ENCODE peak calls at places on chromosomes 6 and 20, in nine cellular contexts. V, Y, M, B, F, L, U, O and C are unnamed samples.
A peak's percentile ranks its signal among the peaks of the same experiment; 100 is the strongest.

GRCh38 chr20:32189691-32190607 is 17.6 kb downstream of the PLAGL2 start:
- DNase-seq in L (peak; percentile 37), Y (peak; percentile 43), O (peak; percentile 48), F (peak; percentile 56), U (peak; percentile 73), M (peak; percentile 46), V (peak; percentile 70), B (no peak), C (peak; percentile 92)

GRCh38 chr6:51260003-51260402 is 441.3 kb downstream of the TFAP2B start:
- DNase-seq in Y (no peak), V (no peak), B (no peak), M (no peak), F (no peak), O (no peak), L (no peak), U (no peak), C (no peak)

GRCh38 chr6:2196079-2196679 is 49.2 kb downstream of the GMDS start:
- DNase-seq in M (peak; percentile 46), O (peak; percentile 26), L (peak; percentile 21), V (peak; percentile 66), B (no peak), Y (peak; percentile 36), F (no peak), U (no peak), C (peak; percentile 57)

GRCh38 chr6:84422380-84422968 is 195.0 kb upstream of the CEP162 start:
- DNase-seq in L (peak; percentile 21), Y (peak; percentile 25), B (peak; percentile 49), O (no peak), M (peak; percentile 20), F (peak; percentile 48), V (peak; percentile 82), U (peak; percentile 63), C (peak; percentile 12)

GRCh38 chr6:134379086-134379485 is 61.2 kb upstream of the SGK1 start:
- DNase-seq in M (peak; percentile 88), Y (no peak), V (no peak), L (peak; percentile 84), O (no peak), U (no peak), F (peak; percentile 27), B (no peak), C (no peak)

GRCh38 chr6:34771727-34772126 is 14.4 kb downstream of the SNRPC start:
- DNase-seq in L (no peak), U (no peak), B (no peak), O (no peak), M (no peak), Y (no peak), V (no peak), F (no peak), C (no peak)

GRCh38 chr6:11714116-11714797 is 64.3 kb downstream of the ADTRP start:
- DNase-seq in B (no peak), L (no peak), V (no peak), U (no peak), M (peak; percentile 10), O (no peak), Y (no peak), F (no peak), C (no peak)

GRCh38 chr20:7113577-7114466 is 346.3 kb downstream of the BMP2 start:
- DNase-seq in V (peak; percentile 74), O (no peak), B (no peak), L (no peak), M (no peak), U (no peak), Y (no peak), F (peak; percentile 51), C (peak; percentile 56)

GRCh38 chr20:61500791-61501321 is 248.8 kb downstream of the CDH4 start:
- DNase-seq in U (no peak), O (peak; percentile 11), M (no peak), B (no peak), V (peak; percentile 66), F (no peak), Y (no peak), L (no peak), C (peak; percentile 44)

GRCh38 chr20:61503106-61503505 is 251.0 kb downstream of the CDH4 start:
- DNase-seq in B (no peak), O (no peak), U (no peak), L (no peak), Y (no peak), M (no peak), F (no peak), V (no peak), C (no peak)

GRCh38 chr20:61497029-61497627 is 245.1 kb downstream of the CDH4 start:
- DNase-seq in U (no peak), B (no peak), Y (no peak), M (no peak), L (no peak), O (no peak), F (no peak), V (no peak), C (no peak)

GRCh38 chr20:61502433-61502832 is 250.4 kb downstream of the CDH4 start:
- DNase-seq in F (no peak), O (no peak), U (no peak), V (no peak), B (no peak), M (no peak), Y (no peak), L (no peak), C (no peak)

DNA sequence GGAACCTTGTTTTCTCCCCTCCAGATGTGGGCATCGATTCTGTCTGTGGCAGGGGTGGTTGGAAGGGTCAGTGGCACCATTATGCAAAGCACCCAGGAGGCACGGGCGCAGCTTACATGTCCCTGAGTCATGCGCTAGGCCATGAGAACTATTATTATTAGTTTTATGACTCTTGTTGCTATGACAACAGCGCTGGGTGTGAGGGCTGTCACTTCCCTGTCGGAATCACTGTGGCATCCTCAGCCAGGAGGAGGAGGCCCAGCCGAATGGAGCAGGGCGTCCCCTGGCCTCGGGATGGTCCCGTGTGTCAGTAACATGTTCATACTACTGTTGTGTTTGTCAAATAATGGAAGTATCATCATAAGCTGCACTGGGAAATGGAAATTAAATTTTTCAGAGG is 247.8 kb downstream of the CDH4 start:
- DNase-seq in Y (no peak), O (no peak), M (no peak), V (no peak), F (no peak), U (no peak), L (no peak), B (no peak), C (no peak)
- H3K27me3 ChIP-seq in Y (no peaks in the 10 kb centered on the region), O (no peaks in the 10 kb centered on the region), M (no peaks in the 10 kb centered on the region), V (no peaks in the 10 kb centered on the region), F (no peaks in the 10 kb centered on the region), U (no peaks in the 10 kb centered on the region), L (no peaks in the 10 kb centered on the region), B (no peaks in the 10 kb centered on the region), C (no peaks in the 10 kb centered on the region)

DNA sequence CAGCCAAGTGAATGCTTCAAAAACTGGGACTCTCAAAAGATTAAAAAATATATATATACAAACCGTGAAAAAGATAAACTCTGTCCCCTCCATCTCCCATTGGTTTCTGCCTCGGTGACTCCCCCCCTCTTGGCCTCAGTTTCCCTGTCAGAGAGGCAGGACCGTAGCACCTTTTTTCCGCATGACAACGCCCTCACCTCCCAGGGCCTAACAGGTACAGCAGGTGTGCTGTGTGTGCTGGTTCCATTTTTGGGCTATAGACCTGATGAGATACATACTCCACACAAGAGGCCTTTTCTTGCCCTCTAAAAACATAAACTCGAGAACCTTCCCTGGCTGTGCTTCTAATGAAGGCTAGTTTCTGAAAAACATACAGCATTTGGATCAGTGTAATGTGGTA is 49.5 kb downstream of the GNAS start:
- DNase-seq in F (no peak), Y (no peak), V (no peak), B (no peak), U (no peak), L (no peak), M (no peak), O (no peak), C (no peak)
- H3K27ac ChIP-seq in F (no peak overlapping the region), Y (no peak overlapping the region), V (peak overlapping the region; percentile 58), B (no peak overlapping the region), U (peak overlapping the region; percentile 2), L (no peak overlapping the region), M (no peak overlapping the region), O (no peak overlapping the region), C (no peak overlapping the region)

GRCh38 chr20:16802652-16802935 is 54.4 kb downstream of the OTOR start:
- DNase-seq in M (no peak), F (no peak), U (no peak), L (no peak), V (no peak), Y (no peak), B (no peak), O (no peak), C (no peak)

GRCh38 chr20:16801919-16802651 is 53.9 kb downstream of the OTOR start:
- DNase-seq in U (peak; percentile 67), B (peak; percentile 68), V (peak; percentile 71), M (peak; percentile 59), L (peak; percentile 59), Y (peak; percentile 76), F (peak; percentile 30), O (peak; percentile 62), C (peak; percentile 48)

GRCh38 chr20:16806061-16806460 is 57.9 kb downstream of the OTOR start:
- DNase-seq in U (no peak), O (no peak), B (no peak), Y (no peak), M (no peak), L (no peak), F (no peak), V (peak; percentile 24), C (no peak)

GRCh38 chr20:16804793-16805187 is 56.6 kb downstream of the OTOR start:
- DNase-seq in M (no peak), V (peak; percentile 5), L (no peak), B (no peak), Y (no peak), U (no peak), F (no peak), O (no peak), C (no peak)

GRCh38 chr20:16803965-16804792 is 56.0 kb downstream of the OTOR start:
- DNase-seq in V (peak; percentile 71), L (peak; percentile 38), F (no peak), Y (peak; percentile 57), O (peak; percentile 30), B (peak; percentile 48), M (peak; percentile 39), U (peak; percentile 59), C (peak; percentile 67)
- H3K27me3 ChIP-seq in V (no peaks in the 10 kb centered on the region), L (peaks cover 35% of the 10 kb centered on the region), F (no peaks in the 10 kb centered on the region), Y (no peaks in the 10 kb centered on the region), O (no peaks in the 10 kb centered on the region), B (no peaks in the 10 kb centered on the region), M (peaks cover 5% of the 10 kb centered on the region), U (no peaks in the 10 kb centered on the region), C (no peaks in the 10 kb centered on the region)

DNA sequence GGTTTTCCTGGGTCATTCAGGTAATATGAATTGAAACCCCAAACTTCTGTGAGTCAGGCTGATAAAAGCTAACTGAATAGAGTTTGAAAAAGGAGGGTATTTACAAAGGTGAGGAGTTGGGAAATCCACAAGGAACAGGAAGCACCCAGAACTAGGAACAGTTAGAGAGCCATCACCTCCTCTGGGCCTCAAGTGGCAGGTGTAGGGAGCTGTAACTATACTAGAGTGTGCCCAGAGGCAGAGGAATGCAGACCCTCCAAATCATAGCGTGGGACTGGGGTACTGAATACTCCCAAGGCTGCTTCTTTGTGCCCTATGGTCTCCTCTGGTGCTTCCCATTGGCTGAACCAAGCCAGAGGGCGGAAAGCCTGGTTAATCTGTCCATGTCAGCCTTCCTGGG is 18.3 kb downstream of the TRIM38 start:
- DNase-seq in Y (no peak), M (no peak), V (no peak), B (no peak), U (no peak), O (no peak), L (no peak), F (no peak), C (no peak)
- H3K27ac ChIP-seq in Y (no peak overlapping the region), M (no peak overlapping the region), V (no peak overlapping the region), B (no peak overlapping the region), U (no peak overlapping the region), O (no peak overlapping the region), L (no peak overlapping the region), F (no peak overlapping the region), C (no peak overlapping the region)

GRCh38 chr20:59050437-59050836 is 7.9 kb upstream of the PRELID3B start:
- DNase-seq in M (no peak), B (no peak), O (no peak), F (no peak), Y (no peak), V (no peak), L (no peak), U (no peak), C (no peak)
- H3K27me3 ChIP-seq in M (no peaks in the 10 kb centered on the region), B (no peaks in the 10 kb centered on the region), O (no peaks in the 10 kb centered on the region), F (no peaks in the 10 kb centered on the region), Y (no peaks in the 10 kb centered on the region), V (peaks cover 7% of the 10 kb centered on the region), L (no peaks in the 10 kb centered on the region), U (no peaks in the 10 kb centered on the region), C (no peaks in the 10 kb centered on the region)